ENCODE peak calls at places on chromosomes 6 and 20, in four cellular contexts. K is fibroblast of lung, A is HFF-Myc, T is Peyer's patch. Y is an unnamed sample.

GRCh38 chr6:128438311-128438916 is 82.0 kb downstream of the PTPRK start:
- DNase-seq in K (peak), A (no peak), T (no peak), Y (no peak)

GRCh38 chr6:140850438-140850837 is 1282.3 kb upstream of the GJE1 start:
- DNase-seq in K (peak), A (no peak), T (no peak), Y (no peak)

GRCh38 chr6:27312146-27312949 is at the start of gene POM121L2:
- DNase-seq in K (peak), A (no peak), T (peak), Y (no peak)

GRCh38 chr20:58065508-58066361 is 162.7 kb downstream of the ANKRD60 start:
- DNase-seq in K (no peak), A (no peak), T (peak), Y (no peak)

GRCh38 chr6:36136551-36136950 is 6.2 kb downstream of the MAPK13 start:
- DNase-seq in K (no peak), A (no peak), T (no peak), Y (no peak)

GRCh38 chr6:19759117-19759880 is 77.9 kb upstream of the ID4 start:
- DNase-seq in K (peak), A (peak), T (no peak), Y (peak)

GRCh38 chr6:35731736-35732532 is 4.9 kb upstream of the ARMC12 start:
- DNase-seq in K (peak), A (peak), T (peak), Y (no peak)

GRCh38 chr6:21201673-21202430 is 391.7 kb upstream of the SOX4 start:
- DNase-seq in K (no peak), A (no peak), T (no peak), Y (no peak)

GRCh38 chr6:119350202-119351004 is 842 bp upstream of the MAN1A1 start:
- DNase-seq in K (peak), A (no peak), T (peak), Y (no peak)

GRCh38 chr6:109296305-109296915 is 85.9 kb downstream of the CD164 start:
- DNase-seq in K (no peak), A (no peak), T (peak), Y (no peak)

GRCh38 chr6:29743025-29743424 is 19.8 kb downstream of the HLA-F start:
- DNase-seq in K (no peak), A (no peak), T (no peak), Y (no peak)

GRCh38 chr6:72245565-72245964 is 359.2 kb downstream of the RIMS1 start:
- DNase-seq in K (no peak), A (no peak), T (no peak), Y (peak)

GRCh38 chr6:40444811-40445210 is 142.4 kb downstream of the LRFN2 start:
- DNase-seq in K (no peak), A (no peak), T (no peak), Y (no peak)

GRCh38 chr6:100101656-100102055 is 107.6 kb upstream of the MCHR2 start:
- DNase-seq in K (no peak), A (no peak), T (no peak), Y (no peak)

GRCh38 chr6:56699066-56699654 is 56.5 kb upstream of the DST start:
- DNase-seq in K (peak), A (no peak), T (no peak), Y (no peak)

GRCh38 chr6:158789115-158789917 is 29.9 kb downstream of the EZR start:
- DNase-seq in K (no peak), A (no peak), T (peak), Y (no peak)

GRCh38 chr6:135260612-135261011 is 79.5 kb downstream of the MYB start:
- DNase-seq in K (no peak), A (no peak), T (no peak), Y (no peak)

GRCh38 chr20:13788167-13788834 is 3.5 kb downstream of the NDUFAF5 start:
- DNase-seq in K (peak), A (peak), T (peak), Y (no peak)

GRCh38 chr6:33578588-33579011 is 1.5 kb downstream of the BAK1 start:
- DNase-seq in K (no peak), A (no peak), T (peak), Y (no peak)

GRCh38 chr6:106050538-106050937 is 35.6 kb upstream of the PRDM1 start:
- DNase-seq in K (no peak), A (no peak), T (no peak), Y (no peak)
- H3K4me3 ChIP-seq in K (no peak), A (no peak), T (no peak), Y (no peak)

DNA sequence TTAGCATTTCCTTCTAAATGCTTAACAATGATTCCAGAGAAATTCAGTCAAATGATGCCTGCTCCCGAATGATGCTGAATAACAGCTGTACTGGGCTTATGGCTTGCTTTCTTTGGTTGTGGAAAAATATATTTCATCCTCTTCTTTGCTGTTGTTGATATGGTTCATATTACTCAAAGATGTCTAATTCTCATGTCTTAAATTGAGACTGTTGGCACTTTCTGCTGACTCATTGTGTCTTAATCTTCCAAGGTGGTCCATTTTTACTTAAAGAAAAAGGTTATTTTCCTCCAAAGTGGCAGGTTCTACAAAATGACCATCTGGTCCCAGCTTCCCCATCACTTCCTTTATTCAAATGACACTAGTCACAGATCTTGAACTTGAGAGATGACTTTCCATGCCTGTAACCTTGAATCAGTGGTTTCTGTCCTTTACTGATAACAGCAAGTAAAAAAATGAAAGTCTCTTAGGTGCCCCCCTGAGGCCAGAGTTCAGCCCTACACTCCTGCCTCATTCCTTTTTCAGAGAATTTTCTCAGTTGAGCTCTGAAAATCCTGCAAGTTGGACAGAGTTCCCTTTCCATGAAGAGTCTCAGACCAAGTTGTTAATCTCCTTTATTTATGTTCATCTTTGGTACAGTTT is 6.9 kb downstream of the SNAP25 start:
- DNase-seq in K (peak), A (no peak), T (no peak), Y (no peak)
- TF ChIP-seq CTCF in K (peak), A (peak), T (no peak), Y (peak)

GRCh38 chr6:41635365-41635764 is 2.9 kb upstream of the MDFI start:
- DNase-seq in K (no peak), A (no peak), T (no peak), Y (no peak)

GRCh38 chr6:41638002-41638800 is at the start of gene MDFI:
- DNase-seq in K (no peak), A (no peak), T (no peak), Y (no peak)

GRCh38 chr6:41636803-41637178 is 1.5 kb upstream of the MDFI start:
- DNase-seq in K (no peak), A (no peak), T (peak), Y (no peak)

GRCh38 chr6:41638801-41639555 is 710 bp downstream of the MDFI start:
- DNase-seq in K (peak), A (no peak), T (no peak), Y (no peak)

GRCh38 chr6:41637179-41638001 is 878 bp upstream of the MDFI start:
- DNase-seq in K (no peak), A (no peak), T (no peak), Y (no peak)
- H3K4me3 ChIP-seq in K (no peak), A (no peak), T (no peak), Y (peak)

GRCh38 chr20:32470025-32470861 is 112.1 kb downstream of the ASXL1 start:
- DNase-seq in K (peak), A (no peak), T (peak), Y (peak)
- TF ChIP-seq CTCF in K (no peak), A (peak), T (no peak), Y (peak)

GRCh38 chr20:23646106-23646958 is 8.6 kb upstream of the CST3 start:
- DNase-seq in K (no peak), A (no peak), T (no peak), Y (no peak)
- H3K4me3 ChIP-seq in K (no peak), A (no peak), T (no peak), Y (no peak)

DNA sequence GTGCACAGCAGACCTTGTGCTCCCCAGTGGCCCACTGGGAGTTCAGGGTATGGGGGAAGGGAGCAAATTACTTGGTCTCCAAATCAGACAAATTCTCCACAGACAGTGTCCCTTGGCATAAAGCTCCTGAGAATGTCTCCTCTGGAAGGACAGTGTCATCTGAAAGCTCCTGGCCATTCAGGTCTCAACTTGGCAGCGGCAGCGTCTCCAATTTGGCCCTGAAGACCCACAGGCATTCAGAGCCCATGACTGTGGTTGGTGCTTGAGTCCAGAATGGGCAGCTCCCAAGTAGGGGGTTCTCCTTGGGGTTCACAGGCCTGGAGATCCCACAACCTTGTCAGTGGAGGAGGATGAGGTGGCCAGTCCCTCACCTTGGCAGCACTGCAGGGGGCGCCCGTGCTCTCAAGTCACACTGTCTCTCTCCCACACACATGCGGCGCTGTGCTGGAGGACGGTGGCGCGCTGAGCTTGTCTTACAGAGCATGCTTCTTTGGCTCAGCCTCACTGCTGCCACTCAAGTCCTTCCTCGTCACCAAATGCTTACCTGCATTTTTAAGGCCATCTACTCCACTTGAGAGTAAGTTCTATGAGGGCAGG is 20.7 kb downstream of the DYNLRB1 start:
- DNase-seq in K (peak), A (no peak), T (peak), Y (no peak)
- TF ChIP-seq CTCF in K (peak), A (peak), T (no peak), Y (peak)

DNA sequence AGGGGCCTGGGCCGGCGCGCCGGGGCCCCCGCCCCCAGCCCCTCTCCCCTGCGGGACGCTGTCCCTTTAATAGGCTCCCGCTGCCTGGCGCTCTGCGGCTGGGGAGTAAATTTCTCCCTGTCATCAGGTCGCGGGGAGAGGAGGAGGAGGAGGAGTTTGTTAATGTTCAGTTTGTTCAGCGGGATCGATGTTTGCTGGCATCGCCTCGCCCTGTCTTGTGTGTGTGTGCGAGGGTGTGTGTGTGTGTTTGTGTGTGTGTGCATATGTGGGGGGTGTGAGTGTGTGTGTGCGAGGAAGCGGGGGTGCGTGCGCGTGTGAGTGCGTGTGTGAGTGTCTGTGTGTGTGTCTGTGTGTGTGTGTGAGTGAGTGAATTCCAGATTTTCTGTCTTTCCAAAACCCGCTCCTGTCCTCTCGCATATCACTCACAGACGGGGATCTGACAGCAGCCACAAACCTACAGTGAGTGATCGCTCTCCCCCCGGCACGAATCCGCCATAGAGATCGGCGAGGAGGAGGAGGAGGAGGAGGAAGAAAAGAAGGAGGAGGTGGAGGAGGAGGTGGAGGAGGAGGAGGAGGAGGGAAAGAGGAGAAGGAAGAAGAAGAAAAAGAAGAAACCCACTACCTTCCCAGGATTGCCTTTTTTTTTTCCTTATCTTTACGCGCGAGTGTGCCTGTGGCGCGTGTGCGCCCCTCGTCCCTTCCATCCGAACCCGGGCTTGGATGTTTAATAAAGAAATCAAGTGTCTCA is at the start of gene TSHZ2:
- DNase-seq in K (peak), A (no peak), T (peak), Y (no peak)
- H3K4me3 ChIP-seq in K (peak), A (peak), T (peak), Y (peak)

DNA sequence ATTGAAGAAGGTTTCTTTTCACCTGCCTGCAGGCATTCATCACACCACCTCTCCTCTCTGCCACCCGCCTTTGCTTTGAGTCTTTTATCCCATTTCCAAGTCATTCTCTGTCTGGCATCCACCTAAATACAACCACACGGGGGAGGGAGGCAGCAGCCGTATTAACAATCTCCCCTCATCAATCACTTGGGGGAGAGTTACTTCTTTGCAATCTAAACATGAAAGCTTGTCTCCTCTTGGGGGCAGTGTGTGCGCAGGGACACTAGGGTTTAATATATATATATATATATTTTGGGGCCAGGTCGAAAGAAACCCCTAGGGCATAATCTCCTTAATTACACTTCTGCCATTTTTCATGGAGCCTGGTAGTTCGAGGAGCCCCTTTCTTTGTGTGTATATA is 214.5 kb downstream of the TSHZ2 start:
- DNase-seq in K (no peak), A (no peak), T (no peak), Y (no peak)
- TF ChIP-seq CTCF in K (no peak), A (no peak), T (no peak), Y (no peak)

GRCh38 chr6:147651249-147652063 is 143.0 kb downstream of the SAMD5 start:
- DNase-seq in K (peak), A (no peak), T (peak), Y (peak)

GRCh38 chr6:147648936-147649335 is 140.4 kb downstream of the SAMD5 start:
- DNase-seq in K (peak), A (peak), T (no peak), Y (no peak)

DNA sequence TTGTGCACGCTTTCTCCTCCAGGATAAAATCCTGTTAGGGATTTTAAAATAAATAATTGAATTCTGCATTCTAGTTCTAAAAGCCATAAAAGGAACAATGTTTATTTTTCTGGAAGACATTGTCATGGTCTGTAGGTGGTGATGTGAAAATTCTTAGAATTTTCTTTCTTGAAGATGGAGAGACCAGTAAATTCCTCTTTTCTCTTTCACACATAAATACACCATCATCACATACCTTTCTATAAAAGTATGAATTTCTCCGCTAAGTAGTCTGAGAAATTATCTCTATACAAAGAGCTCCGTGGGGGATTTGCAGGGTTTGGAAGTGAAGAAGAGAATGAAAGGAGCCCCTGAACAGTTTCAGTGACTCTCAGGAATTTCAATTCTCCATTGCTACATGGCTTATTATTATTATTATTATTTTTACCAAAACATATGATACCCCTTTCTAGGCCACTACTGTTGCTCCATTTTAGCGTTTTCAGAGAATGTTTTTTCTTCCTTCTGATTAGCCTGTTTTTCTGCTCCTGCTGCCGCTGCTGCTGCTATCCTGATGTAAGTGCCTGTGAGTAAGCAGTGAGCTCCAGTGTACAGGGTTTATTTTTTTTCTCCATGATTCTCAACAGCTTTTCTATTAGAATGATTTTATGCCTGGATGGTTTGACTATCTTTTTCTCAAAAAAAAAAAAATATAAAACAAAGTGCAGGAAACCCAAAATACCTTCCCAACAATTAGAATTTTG is 145.8 kb downstream of the SAMD5 start:
- DNase-seq in K (peak), A (no peak), T (no peak), Y (no peak)
- H3K4me3 ChIP-seq in K (no peak), A (no peak), T (no peak), Y (no peak)

GRCh38 chr20:19351542-19351941 is 139.1 kb downstream of the SLC24A3 start:
- DNase-seq in K (no peak), A (no peak), T (no peak), Y (no peak)
- TF ChIP-seq CTCF in K (no peak), A (no peak), T (no peak), Y (no peak)